ENCODE peak calls at places on chromosomes 1 and 21, in six cellular contexts. N is WERI-Rb-1; S is LHCN-M2; M is NCI-H2081; P is activated T-helper 1 cell treated with anti-CD3 and anti-CD28 coated beads, Interleukin-12 subunit alpha, Interleukin-12 subunit beta, Interleukin-2, Interleukin-4 antibody, amounts not matched to agents 30 ng/mL and 10 ng/mL and 1 ng/mL, durations not matched to agents 14 hours and 24 hours and 36 hours; I is WTC11. X is an unnamed sample.

GRCh38 chr1:104195395-104195794 is 445.7 kb downstream of the AMY1C start:
- DNase-seq in N (no peak), S (no peak), M (no peak), P (no peak), I (no peak), X (no peak)

GRCh38 chr1:47023268-47024137 is at the start of gene CYP4X1:
- DNase-seq in N (no peak), S (no peak), M (peak), P (no peak), I (peak), X (no peak)

GRCh38 chr1:41661428-41662060 is 177.1 kb upstream of the EDN2 start:
- DNase-seq in N (no peak), S (no peak), M (no peak), P (no peak), I (no peak), X (no peak)

GRCh38 chr1:111204211-111204883 is 3.9 kb upstream of the DENND2D start:
- DNase-seq in N (no peak), S (no peak), M (no peak), P (peak), I (no peak), X (no peak)

GRCh38 chr21:44258056-44258725 is 3.5 kb downstream of the DNMT3L start:
- DNase-seq in N (no peak), S (no peak), M (no peak), P (no peak), I (no peak), X (no peak)

GRCh38 chr1:150567341-150567716 is 12.1 kb downstream of the MCL1 start:
- DNase-seq in N (no peak), S (no peak), M (no peak), P (peak), I (no peak), X (no peak)

GRCh38 chr1:228781161-228781771 is 46.0 kb downstream of the RHOU start:
- DNase-seq in N (peak), S (no peak), M (peak), P (no peak), I (no peak), X (no peak)

GRCh38 chr1:185238447-185238846 is 78.6 kb downstream of the IVNS1ABP start:
- DNase-seq in N (no peak), S (peak), M (no peak), P (no peak), I (no peak), X (peak)

GRCh38 chr1:29452463-29453230 is 216.3 kb downstream of the PTPRU start:
- DNase-seq in N (no peak), S (no peak), M (no peak), P (no peak), I (no peak), X (no peak)

GRCh38 chr1:118253310-118253903 is 68.4 kb upstream of the SPAG17 start:
- DNase-seq in N (peak), S (no peak), M (no peak), P (no peak), I (no peak), X (no peak)

GRCh38 chr21:25801217-25802015 is 66.6 kb downstream of the GABPA start:
- DNase-seq in N (peak), S (peak), M (peak), P (peak), I (peak), X (peak)

X was measured in RPMI7951.